ENCODE peak calls at places on chromosomes 13 and 19, in four cellular contexts. N is HepG2, A is K562, H is GM12878. D is an unnamed sample.

GRCh38 chr19:43532571-43532961 is 422 bp upstream of the ZNF575 start:
- DNase-seq in N (no peak), A (no peak), H (no peak), D (no peak)

GRCh38 chr19:48333467-48334384 is 8.4 kb downstream of the EMP3 start:
- DNase-seq in N (no peak), A (peak; percentile 92), H (peak; percentile 82), D (peak; percentile 90)

GRCh38 chr13:99386911-99387788 is 80.0 kb upstream of the GPR183 start:
- DNase-seq in N (peak; percentile 35), A (peak; percentile 73), H (peak; percentile 66), D (peak; percentile 62)

GRCh38 chr19:8517551-8518442 is 3.8 kb upstream of the ZNF414 start:
- DNase-seq in N (no peak), A (no peak), H (no peak), D (no peak)

GRCh38 chr13:109842521-109842920 is 56.1 kb upstream of the IRS2 start:
- DNase-seq in N (no peak), A (no peak), H (no peak), D (no peak)

GRCh38 chr13:53920916-53921315 is 892.3 kb downstream of the OLFM4 start:
- DNase-seq in N (no peak), A (no peak), H (no peak), D (no peak)

GRCh38 chr13:44259045-44260042 is 114.3 kb upstream of the SERP2 start:
- DNase-seq in N (no peak), A (peak; percentile 62), H (peak; percentile 47), D (no peak)

GRCh38 chr19:14167594-14168138 is 31.3 kb upstream of the ASF1B start:
- DNase-seq in N (no peak), A (no peak), H (no peak), D (no peak)

GRCh38 chr19:33241530-33242101 is 16.0 kb upstream of the SLC7A10 start:
- DNase-seq in N (no peak), A (peak; percentile 60), H (no peak), D (peak; percentile 39)

GRCh38 chr13:58434943-58435342 is 803.4 kb downstream of the PCDH17 start:
- DNase-seq in N (no peak), A (no peak), H (no peak), D (no peak)

GRCh38 chr13:109725297-109725696 is 61.1 kb downstream of the IRS2 start:
- DNase-seq in N (no peak), A (no peak), H (no peak), D (no peak)

GRCh38 chr13:48297131-48297786 is 6.3 kb upstream of the RB1 start:
- DNase-seq in N (no peak), A (no peak), H (no peak), D (no peak)

GRCh38 chr13:48299591-48299990 is 4.0 kb upstream of the RB1 start:
- DNase-seq in N (no peak), A (no peak), H (no peak), D (no peak)

GRCh38 chr13:48304132-48304876 is 753 bp downstream of the RB1 start:
- DNase-seq in N (peak; percentile 30), A (peak; percentile 11), H (peak; percentile 92), D (peak; percentile 32)

GRCh38 chr13:48303331-48304131 is at the start of gene RB1:
- DNase-seq in N (peak; percentile 80), A (peak; percentile 79), H (peak; percentile 51), D (peak; percentile 87)

DNA sequence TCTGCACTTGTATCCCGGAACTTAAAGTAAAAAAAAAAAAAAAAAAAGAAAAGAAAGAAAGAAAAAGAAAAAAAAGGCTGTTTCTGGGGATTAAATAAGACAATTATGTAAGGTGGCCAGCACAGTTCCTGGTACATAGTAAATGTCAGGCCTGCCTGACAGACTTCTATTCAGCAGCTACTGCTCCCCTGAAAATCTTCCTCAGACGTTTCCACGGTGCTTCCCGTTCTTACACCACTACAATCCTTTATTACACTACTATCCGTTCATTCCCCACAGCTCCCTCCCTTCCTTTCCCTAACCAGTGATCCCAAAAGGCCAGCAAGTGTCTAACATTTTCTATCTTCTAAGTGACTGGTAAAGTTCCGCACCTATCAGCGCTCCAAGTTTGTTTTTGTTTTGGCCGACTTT is 626 bp upstream of the RB1 start:
- DNase-seq in N (no peak), A (no peak), H (no peak), D (no peak)
- TF ChIP-seq FOXK2 in N (no peak), A (no peak), H (no peak), D (no peak)

GRCh38 chr19:38975861-38976271 is 324 bp upstream of the FBXO17 start:
- DNase-seq in N (peak; percentile 60), A (peak; percentile 89), H (no peak), D (no peak)
- TF ChIP-seq FOXK2 in N (no peak), A (no peak), H (no peak), D (no peak)

GRCh38 chr19:19405919-19406877 is 723 bp downstream of the GATAD2A start:
- DNase-seq in N (no peak), A (peak; percentile 65), H (no peak), D (peak; percentile 44)
- TF ChIP-seq FOXK2 in N (no peak), A (no peak), H (no peak), D (no peak)

GRCh38 chr19:55174425-55175116 is 5.5 kb downstream of the SYT5 start:
- DNase-seq in N (no peak), A (no peak), H (no peak), D (no peak)

GRCh38 chr19:55172741-55173140 is 6.3 kb upstream of the DNAAF3 start:
- DNase-seq in N (no peak), A (no peak), H (no peak), D (no peak)

GRCh38 chr19:55173186-55173716 is 6.8 kb upstream of the DNAAF3 start:
- DNase-seq in N (no peak), A (no peak), H (no peak), D (no peak)

GRCh38 chr19:55175117-55175867 is 4.8 kb downstream of the SYT5 start:
- DNase-seq in N (no peak), A (peak; percentile 94), H (no peak), D (no peak)

DNA sequence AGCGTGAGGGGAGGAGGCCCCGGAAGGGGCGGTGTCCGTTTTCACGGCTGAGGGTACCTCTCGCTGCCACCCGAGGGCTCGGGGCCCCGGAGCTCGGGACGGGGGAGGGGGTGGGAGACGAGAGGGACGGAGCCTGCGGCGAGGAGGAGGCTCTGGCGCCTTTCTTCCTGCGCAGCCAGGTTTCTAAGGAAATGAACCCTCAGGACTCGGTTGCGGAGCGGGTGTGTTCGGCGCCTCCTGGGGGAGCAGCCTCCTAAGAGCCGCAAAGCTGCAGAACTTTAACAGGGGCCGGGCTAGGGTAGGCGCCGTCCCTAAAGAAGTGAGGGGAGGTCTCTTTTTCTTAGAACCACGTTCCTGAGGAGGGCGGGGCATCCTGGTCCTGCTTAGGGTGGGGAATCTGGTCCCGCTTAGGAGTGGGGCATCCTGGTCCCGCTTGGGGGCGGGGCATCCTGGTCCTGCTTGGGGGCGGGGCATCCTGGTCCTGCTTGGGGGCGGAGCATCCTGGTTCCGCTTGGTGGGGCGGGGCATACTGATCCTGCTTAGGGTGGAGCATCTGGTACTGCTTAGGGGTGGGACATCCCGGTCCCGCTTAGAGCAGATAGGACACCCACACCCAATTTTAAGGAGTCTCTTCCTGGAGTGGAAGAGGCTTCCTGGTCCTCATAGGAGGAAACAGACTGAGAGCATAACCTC is 6.2 kb downstream of the SYT5 start:
- DNase-seq in N (peak; percentile 39), A (peak; percentile 91), H (no peak), D (peak; percentile 83)
- TF ChIP-seq FOXK2 in N (no peak), A (no peak), H (no peak), D (no peak)

DNA sequence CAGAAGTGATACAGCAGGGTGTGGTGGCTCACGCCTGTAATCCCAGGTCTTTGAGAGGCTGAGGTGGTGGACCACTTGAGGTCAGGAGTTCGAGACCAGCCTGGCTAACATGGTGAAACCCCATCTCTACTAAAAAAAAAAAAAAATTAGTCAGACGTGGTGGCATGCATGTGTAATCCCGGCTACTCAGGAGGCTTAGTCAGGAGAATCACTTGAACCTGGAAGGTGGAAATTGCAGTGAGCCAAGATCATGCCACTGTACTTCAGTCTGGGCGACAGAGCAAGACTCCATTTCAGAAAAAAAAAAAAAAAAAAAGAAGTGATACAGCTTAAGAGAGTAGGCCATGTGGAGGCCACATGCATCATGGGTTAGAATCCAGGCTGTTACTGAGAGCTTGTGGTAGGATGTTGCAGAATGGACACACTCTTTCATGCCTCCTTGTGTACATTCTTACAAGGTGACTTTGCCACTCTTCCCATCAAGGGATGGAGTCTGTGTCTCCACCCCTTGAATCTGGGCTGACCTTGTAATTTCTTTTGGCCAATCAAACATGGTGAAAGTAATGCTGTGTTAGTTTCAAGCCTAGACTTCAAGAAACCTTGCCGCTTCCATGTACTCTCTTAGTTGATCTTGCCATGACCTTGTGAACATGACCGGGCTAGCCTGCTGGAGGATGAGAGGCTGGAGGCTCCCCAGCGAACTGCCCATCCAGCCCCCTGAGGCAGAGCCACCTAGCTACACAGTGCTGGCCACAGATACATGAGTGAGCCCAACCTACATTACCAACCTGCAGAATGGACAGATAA is 12.3 kb downstream of the FAM187B start:
- DNase-seq in N (no peak), A (no peak), H (no peak), D (no peak)
- TF ChIP-seq FOXK2 in N (no peak), A (no peak), H (no peak), D (no peak)

GRCh38 chr13:102045713-102046112 is 356.1 kb downstream of the FGF14 start:
- DNase-seq in N (no peak), A (no peak), H (no peak), D (no peak)
- TF ChIP-seq FOXK2 in N (no peak), A (no peak), H (no peak), D (no peak)

GRCh38 chr13:22061371-22061805 is 390.5 kb downstream of the FGF9 start:
- DNase-seq in N (no peak), A (no peak), H (peak; percentile 51), D (no peak)
- TF ChIP-seq FOXK2 in N (no peak), A (no peak), H (no peak), D (no peak)

DNA sequence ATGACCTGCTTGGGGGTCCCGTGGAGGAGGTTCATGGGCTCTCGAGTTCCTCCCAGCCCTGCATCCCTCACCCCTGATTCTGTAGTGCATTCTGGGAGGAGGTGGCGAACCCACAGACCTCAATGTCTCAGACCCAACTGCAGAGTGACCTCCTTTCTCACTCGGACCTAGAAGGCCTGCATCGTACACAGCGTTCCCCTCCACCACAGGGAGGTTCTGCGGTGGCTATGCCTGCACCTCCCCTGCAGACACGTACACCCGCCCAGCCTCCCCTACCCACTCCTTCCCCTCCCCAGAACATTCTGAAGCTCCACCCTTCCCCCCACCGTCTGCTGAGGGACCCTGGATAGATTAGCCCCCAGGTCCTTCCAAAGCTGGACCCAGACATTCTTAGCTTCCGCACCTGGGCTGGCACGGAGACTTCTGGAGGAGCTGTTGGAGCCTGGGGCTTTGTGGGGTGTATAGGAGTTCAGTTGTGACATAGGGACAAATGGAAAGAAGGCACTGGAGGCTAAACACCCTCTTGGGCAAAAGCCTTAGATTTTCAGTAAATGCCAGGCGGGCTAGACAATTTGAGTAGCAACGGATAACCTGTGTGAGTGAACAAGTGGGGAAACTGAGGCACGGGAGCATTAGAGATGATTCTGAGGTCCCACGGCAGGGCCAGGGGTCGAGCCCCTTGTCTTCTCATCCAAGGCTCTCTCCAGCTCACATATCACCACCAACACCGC is 455 bp upstream of the FSD1 start:
- DNase-seq in N (no peak), A (no peak), H (no peak), D (no peak)
- TF ChIP-seq FOXK2 in N (no peak), A (no peak), H (no peak), D (no peak)

GRCh38 chr19:50461066-50461875 is 15.0 kb upstream of the EMC10 start:
- DNase-seq in N (peak; percentile 71), A (peak; percentile 78), H (peak; percentile 53), D (peak; percentile 85)
- TF ChIP-seq FOXK2 in N (no peak), A (no peak), H (no peak), D (no peak)